ENCODE peak calls at places on chromosomes 3 and 15, in five cellular contexts. I is mammary epithelial cell, R is lower leg skin, J is AG09319, F is HL-60. G is an unnamed sample.

GRCh38 chr3:4839278-4839677 is 140.0 kb upstream of the BHLHE40 start:
- DNase-seq in R (no peak), J (no peak), I (no peak), F (no peak), G (no peak)

GRCh38 chr3:126656376-126657134 is 1.6 kb upstream of the TXNRD3 start:
- DNase-seq in F (no peak), I (no peak), R (no peak), J (no peak), G (no peak)

GRCh38 chr15:83914906-83915305 is 261.0 kb downstream of the ADAMTSL3 start:
- DNase-seq in F (no peak), J (no peak), R (no peak), I (peak; percentile 19), G (no peak)

GRCh38 chr3:141915016-141915415 is 38.6 kb downstream of the ATP1B3 start:
- DNase-seq in F (no peak), I (no peak), J (no peak), R (no peak), G (no peak)

GRCh38 chr3:141268281-141268680 is 36.7 kb downstream of the PXYLP1 start:
- DNase-seq in J (no peak), R (no peak), F (no peak), I (no peak), G (no peak)

GRCh38 chr15:74362482-74362881 is 5.0 kb downstream of the CYP11A1 start:
- DNase-seq in F (no peak), I (no peak), R (no peak), J (no peak), G (no peak)

GRCh38 chr15:29554531-29554930 is 267.7 kb downstream of the TJP1 start:
- DNase-seq in F (no peak), R (no peak), J (no peak), I (no peak), G (no peak)

GRCh38 chr3:190728574-190729246 is 133.8 kb downstream of the GMNC start:
- DNase-seq in J (no peak), R (no peak), F (peak; percentile 7), I (no peak), G (no peak)

GRCh38 chr3:161273589-161274218 is 52.6 kb downstream of the NMD3 start:
- DNase-seq in F (no peak), I (no peak), J (no peak), R (no peak), G (peak; percentile 20)

GRCh38 chr3:139774570-139775302 is 97.0 kb upstream of the NMNAT3 start:
- DNase-seq in I (no peak), R (no peak), J (no peak), F (no peak), G (peak; percentile 35)

GRCh38 chr3:30124435-30125390 is 481.7 kb upstream of the TGFBR2 start:
- DNase-seq in R (no peak), J (no peak), I (peak; percentile 83), F (no peak), G (no peak)

GRCh38 chr3:44762690-44763089 is 1.1 kb downstream of the KIF15 start:
- DNase-seq in F (no peak), J (no peak), R (no peak), I (no peak), G (no peak)

GRCh38 chr3:123459867-123460266 is 11.0 kb upstream of the ADCY5 start:
- DNase-seq in I (no peak), J (no peak), F (no peak), R (no peak), G (no peak)

GRCh38 chr3:151426337-151426648 is 34.6 kb downstream of the IGSF10 start:
- DNase-seq in R (no peak), J (no peak), I (no peak), F (no peak), G (no peak)

GRCh38 chr3:112333002-112333385 is at the start of gene CD200:
- DNase-seq in J (no peak), I (peak; percentile 63), R (no peak), F (no peak), G (peak; percentile 79)

GRCh38 chr3:99394831-99395733 is 243.3 kb upstream of the COL8A1 start:
- DNase-seq in R (no peak), J (peak; percentile 59), F (no peak), I (peak; percentile 93), G (no peak)

GRCh38 chr3:135865554-135865953 is 100.0 kb upstream of the PPP2R3A start:
- DNase-seq in I (no peak), R (no peak), F (no peak), J (no peak), G (no peak)

GRCh38 chr15:31550211-31550848 is 223.7 kb downstream of the KLF13 start:
- DNase-seq in R (no peak), F (no peak), I (no peak), J (no peak), G (no peak)

GRCh38 chr15:59746777-59747176 is 57.7 kb upstream of the BNIP2 start:
- DNase-seq in J (no peak), I (no peak), R (no peak), F (no peak), G (no peak)

GRCh38 chr15:48177383-48177874 is 666 bp downstream of the MYEF2 start:
- DNase-seq in I (peak; percentile 20), R (no peak), J (no peak), F (no peak), G (no peak)

GRCh38 chr3:122835590-122835989 is 40.7 kb downstream of the SLC49A4 start:
- DNase-seq in I (no peak), F (no peak), J (no peak), R (no peak), G (no peak)

GRCh38 chr15:41276821-41277220 is 45.8 kb downstream of the CHP1 start:
- DNase-seq in F (peak; percentile 73), R (no peak), I (peak; percentile 2), J (no peak), G (no peak)

GRCh38 chr15:61916104-61916503 is 144.1 kb downstream of the VPS13C start:
- DNase-seq in I (no peak), R (no peak), J (no peak), F (no peak), G (no peak)

GRCh38 chr3:4580346-4581019 is 87.3 kb downstream of the ITPR1 start:
- DNase-seq in F (no peak), R (no peak), I (no peak), J (no peak), G (peak; percentile 20)

GRCh38 chr15:96019114-96019513 is 311.4 kb upstream of the NR2F2 start:
- DNase-seq in I (no peak), F (no peak), R (no peak), J (no peak), G (no peak)

GRCh38 chr3:131020122-131020693 is 6.4 kb downstream of the ASTE1 start:
- DNase-seq in F (peak; percentile 29), R (no peak), I (no peak), J (no peak), G (no peak)

GRCh38 chr15:88920186-88920891 is 7.2 kb upstream of the MFGE8 start:
- DNase-seq in J (no peak), R (no peak), F (no peak), I (peak; percentile 74), G (no peak)

GRCh38 chr15:35630985-35631384 is 85.0 kb upstream of the DPH6 start:
- DNase-seq in R (no peak), J (no peak), F (no peak), I (no peak), G (no peak)

GRCh38 chr3:72032435-72033118 is 247.6 kb upstream of the PROK2 start:
- DNase-seq in R (no peak), J (no peak), I (no peak), F (no peak), G (no peak)

GRCh38 chr3:49026536-49026935 is 2.7 kb downstream of the IMPDH2 start:
- DNase-seq in F (no peak), R (no peak), I (no peak), J (no peak), G (no peak)

GRCh38 chr3:69121950-69122349 is 445 bp downstream of the LMOD3 start:
- DNase-seq in J (no peak), R (no peak), I (no peak), F (no peak), G (peak; percentile 69)

GRCh38 chr3:56456117-56456516 is 12.2 kb downstream of the ERC2 start:
- DNase-seq in I (no peak), F (no peak), J (no peak), R (no peak), G (no peak)

GRCh38 chr3:9141903-9142302 is 107.5 kb downstream of the SRGAP3 start:
- DNase-seq in I (peak; percentile 40), R (no peak), J (no peak), F (no peak), G (no peak)

GRCh38 chr3:191762323-191762960 is 301.5 kb downstream of the PYDC2 start:
- DNase-seq in I (peak; percentile 67), R (no peak), J (no peak), F (no peak), G (no peak)

GRCh38 chr3:191761906-191762305 is 300.9 kb downstream of the PYDC2 start:
- DNase-seq in R (no peak), J (no peak), I (no peak), F (no peak), G (no peak)
- TF ChIP-seq CTCF in R (no peak), J (no peak), I (no peak), F (no peak), G (no peak)

GRCh38 chr3:85342915-85343314 is 384.1 kb downstream of the CADM2 start:
- DNase-seq in I (no peak), J (no peak), F (no peak), R (no peak), G (no peak)
- TF ChIP-seq CTCF in I (peak; percentile 21), J (no peak), F (peak; percentile 21), R (no peak), G (peak; percentile 30)

DNA sequence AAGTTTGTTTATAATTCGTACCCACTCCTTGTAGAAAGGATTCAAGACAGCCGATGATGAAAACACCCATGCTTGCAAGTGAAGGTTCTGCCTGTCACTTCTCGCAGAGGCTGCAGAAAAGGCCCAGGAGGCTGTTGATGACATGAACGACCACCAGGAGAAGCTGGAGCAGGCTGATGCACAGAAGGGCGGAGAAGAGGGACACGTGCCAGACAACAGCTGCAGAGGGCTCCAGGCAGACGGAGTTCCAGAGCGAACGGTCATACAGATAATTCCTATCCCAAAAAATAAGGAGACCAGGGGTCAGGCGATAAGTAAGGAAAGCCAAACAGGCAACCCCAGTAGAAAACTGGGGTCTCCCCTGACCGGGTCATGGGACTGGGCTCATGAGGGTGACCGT is 5.7 kb upstream of the DYNLT2B start:
- DNase-seq in R (no peak), I (no peak), J (no peak), F (no peak), G (peak; percentile 23)
- TF ChIP-seq CTCF in R (no peak), I (no peak), J (peak; percentile 16), F (no peak), G (no peak)

DNA sequence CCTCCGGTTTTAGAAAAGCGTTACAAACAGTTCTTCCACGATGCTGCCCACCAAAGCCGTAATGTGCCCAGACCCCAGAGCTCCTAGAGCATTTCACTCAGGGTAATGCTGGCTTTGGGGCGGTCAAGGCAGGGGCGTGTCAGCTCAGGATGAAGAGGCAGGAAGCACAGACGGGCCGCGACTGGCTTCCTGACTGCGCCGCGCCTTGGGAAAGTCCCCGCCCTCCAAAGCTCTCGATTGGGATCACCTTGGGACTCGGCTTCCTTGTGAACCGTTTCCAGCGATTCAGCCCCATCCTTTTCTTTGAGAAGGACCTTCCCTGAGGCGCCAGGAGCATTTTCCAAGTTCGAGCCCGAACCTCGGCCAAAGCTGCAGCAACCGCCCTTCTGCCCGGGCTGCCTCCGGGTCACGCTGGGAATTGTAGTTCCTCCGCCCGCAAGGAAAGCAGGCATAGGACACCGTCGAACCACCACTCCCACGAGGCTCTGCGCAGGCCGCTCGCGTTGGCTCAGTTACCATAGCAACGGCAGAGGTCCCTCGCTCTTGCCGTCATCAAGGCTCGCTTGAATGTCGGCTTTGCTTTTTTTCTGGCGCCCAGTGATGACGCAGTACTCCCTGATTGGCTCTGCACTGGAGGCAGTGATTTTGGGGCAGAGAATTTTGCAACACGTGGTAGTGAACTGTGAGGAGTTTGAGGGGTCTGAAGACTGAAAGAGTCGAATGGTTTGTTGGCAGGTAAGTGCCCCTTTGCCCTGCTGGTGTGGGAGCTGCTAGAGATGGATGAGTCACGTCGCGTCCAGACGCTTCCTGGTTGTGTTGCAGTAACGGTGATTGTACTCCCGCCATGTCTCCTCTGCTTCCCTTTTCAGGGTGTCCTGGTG is at the start of the genes CCDC191 and QTRT2:
- DNase-seq in R (peak; percentile 100), F (peak; percentile 99), J (peak; percentile 99), I (peak; percentile 99), G (peak; percentile 96)
- TF ChIP-seq CTCF in R (no peak), F (no peak), J (no peak), I (no peak), G (no peak)

G was measured in nephron progenitor cell.